ENCODE peak calls at places on chromosomes 6 and 20, in four cellular contexts. W is GM23248, N is PC-9, R is PC-3. F is an unnamed sample.

GRCh38 chr6:100704941-100705340 is 176.2 kb downstream of the ASCC3 start:
- DNase-seq in W (no peak), N (no peak), R (no peak), F (no peak)

GRCh38 chr6:14977747-14978382 is 268.0 kb upstream of the JARID2 start:
- DNase-seq in W (no peak), N (no peak), R (no peak), F (no peak)

GRCh38 chr20:32109392-32110172 is at the start of gene TM9SF4:
- DNase-seq in W (peak; percentile 95), N (peak; percentile 79), R (peak; percentile 96), F (peak; percentile 97)

GRCh38 chr20:3461911-3462677 is 8.7 kb upstream of the ATRN start:
- DNase-seq in W (no peak), N (peak; percentile 39), R (peak; percentile 27), F (no peak)

GRCh38 chr6:31356216-31356945 is 598 bp downstream of the HLA-B start:
- DNase-seq in W (peak; percentile 63), N (no peak), R (peak; percentile 9), F (peak; percentile 20)

GRCh38 chr6:119350202-119351004 is 842 bp upstream of the MAN1A1 start:
- DNase-seq in W (peak; percentile 90), N (peak; percentile 52), R (peak; percentile 44), F (peak; percentile 35)

GRCh38 chr6:41836022-41836659 is 48.6 kb downstream of the TOMM6 start:
- DNase-seq in W (no peak), N (no peak), R (no peak), F (no peak)

GRCh38 chr6:109304284-109305015 is 77.8 kb downstream of the CD164 start:
- DNase-seq in W (peak; percentile 26), N (no peak), R (no peak), F (no peak)

GRCh38 chr6:73803562-73804221 is 107.7 kb downstream of the CD109 start:
- DNase-seq in W (peak; percentile 92), N (peak; percentile 91), R (peak; percentile 82), F (peak; percentile 84)

GRCh38 chr20:31781945-31782344 is 37.2 kb upstream of the MYLK2 start:
- DNase-seq in W (no peak), N (no peak), R (no peak), F (no peak)

GRCh38 chr20:35059110-35059509 is 33.5 kb downstream of the TRPC4AP start:
- DNase-seq in W (no peak), N (no peak), R (no peak), F (no peak)

GRCh38 chr20:4966826-4967751 is 34.2 kb downstream of the SLC23A2 start:
- DNase-seq in W (no peak), N (no peak), R (no peak), F (no peak)

GRCh38 chr6:11605507-11605905 is 68.0 kb downstream of the TMEM170B start:
- DNase-seq in W (no peak), N (no peak), R (no peak), F (no peak)

GRCh38 chr6:154682633-154683125 is 50.5 kb upstream of the SCAF8 start:
- DNase-seq in W (no peak), N (no peak), R (no peak), F (no peak)

GRCh38 chr20:47883186-47883585 is 97.9 kb upstream of the SULF2 start:
- DNase-seq in W (no peak), N (no peak), R (no peak), F (no peak)

GRCh38 chr20:8997720-8998119 is 71.2 kb upstream of the PLCB4 start:
- DNase-seq in W (no peak), N (no peak), R (no peak), F (no peak)

GRCh38 chr20:2118783-2119182 is 17.2 kb downstream of the STK35 start:
- DNase-seq in W (no peak), N (peak; percentile 58), R (no peak), F (no peak)

GRCh38 chr20:40156600-40157307 is 532.3 kb downstream of the MAFB start:
- DNase-seq in W (no peak), N (no peak), R (no peak), F (no peak)

GRCh38 chr6:117677553-117678131 is 2.4 kb downstream of the NUS1 start:
- DNase-seq in W (peak; percentile 76), N (peak; percentile 62), R (peak; percentile 44), F (no peak)

GRCh38 chr20:11891081-11891826 is 26.4 kb upstream of the BTBD3 start:
- DNase-seq in W (peak; percentile 78), N (no peak), R (peak; percentile 59), F (peak; percentile 76)

GRCh38 chr6:137681445-137682009 is 185.5 kb upstream of the TNFAIP3 start:
- DNase-seq in W (no peak), N (no peak), R (no peak), F (no peak)

GRCh38 chr6:218153-219018 is 73.9 kb upstream of the DUSP22 start:
- DNase-seq in W (no peak), N (no peak), R (no peak), F (no peak)

GRCh38 chr20:18986146-18986830 is 172.7 kb downstream of the SCP2D1 start:
- DNase-seq in W (peak; percentile 57), N (no peak), R (peak; percentile 24), F (no peak)

GRCh38 chr6:113734886-113735481 is 122.2 kb upstream of the MARCKS start:
- DNase-seq in W (peak; percentile 60), N (peak; percentile 49), R (no peak), F (peak; percentile 59)

DNA sequence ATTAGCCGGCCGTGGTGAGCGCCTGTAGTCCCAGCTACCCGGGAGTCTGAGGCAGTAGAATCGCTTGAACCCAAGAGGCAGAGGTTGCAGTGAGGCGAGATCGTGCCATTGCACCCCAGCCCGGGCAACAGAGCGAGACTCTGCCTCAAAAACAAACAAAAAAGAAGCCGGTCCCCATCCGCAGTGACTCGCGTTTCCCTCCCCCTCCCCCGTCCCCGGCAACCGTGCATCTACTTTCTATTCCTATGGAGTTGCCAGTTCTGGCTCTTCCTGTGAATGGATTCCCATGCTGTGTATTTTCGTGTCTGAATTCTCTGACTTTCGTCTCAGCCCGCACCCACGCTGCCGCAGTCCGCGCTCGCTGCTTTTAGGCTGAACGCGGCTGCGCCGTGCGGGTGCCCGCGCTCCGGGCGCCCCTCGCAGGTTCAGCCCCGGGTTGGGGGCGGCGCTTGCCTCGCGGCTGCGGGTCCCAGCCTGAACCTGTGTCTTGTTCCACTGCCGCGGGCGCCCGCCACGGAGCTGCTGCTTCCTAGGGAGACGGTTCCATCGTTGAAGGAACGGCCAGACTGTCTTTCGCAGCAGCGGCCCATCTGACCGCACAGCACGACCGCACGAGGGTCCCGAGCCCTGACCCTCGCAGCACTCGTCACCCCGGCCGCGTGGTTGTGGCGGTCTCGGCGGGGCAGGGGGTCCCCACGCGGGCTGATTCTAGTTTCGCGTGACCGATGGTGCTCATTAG is 1.1 kb upstream of the MRGBP start:
- DNase-seq in W (peak; percentile 79), N (peak; percentile 50), R (peak; percentile 57), F (peak; percentile 86)
- TF ChIP-seq EZH2 in W (no peak), N (no peak), R (no peak), F (no peak)

GRCh38 chr20:57702521-57702920 is 7.3 kb downstream of the PMEPA1 start:
- DNase-seq in W (no peak), N (no peak), R (no peak), F (no peak)
- H3K27ac ChIP-seq in W (no peak overlapping the region), N (peak overlapping the region; percentile 92), R (no peak overlapping the region), F (no peak overlapping the region)

DNA sequence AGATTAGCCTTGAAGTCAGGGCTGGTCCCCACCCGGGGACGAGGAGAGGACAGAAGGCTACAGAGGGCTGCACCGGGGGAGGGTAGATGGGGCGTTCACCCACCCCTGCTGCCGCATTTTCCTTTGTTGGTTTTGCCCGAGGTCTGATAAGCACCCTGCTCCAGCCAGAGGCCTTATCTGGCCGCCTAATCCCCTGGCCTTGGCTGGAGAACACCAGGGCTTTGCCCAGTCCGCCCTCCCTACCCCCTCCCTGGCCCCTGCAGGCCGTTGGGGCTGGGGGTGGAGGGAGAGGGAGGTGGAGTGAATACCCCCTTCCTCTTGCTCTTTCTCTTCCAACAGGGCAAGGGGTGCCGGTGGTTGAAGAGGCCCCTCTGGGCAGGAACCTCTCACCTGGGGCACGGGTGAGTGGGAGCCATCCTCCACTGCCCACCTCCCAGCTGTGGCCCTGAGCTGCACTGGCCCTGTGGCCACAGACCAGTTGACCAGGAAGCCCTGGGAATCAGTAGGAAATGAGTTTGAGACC is 11.8 kb upstream of the GATA5 start:
- DNase-seq in W (no peak), N (no peak), R (no peak), F (no peak)
- TF ChIP-seq EZH2 in W (no peak), N (no peak), R (no peak), F (no peak)

GRCh38 chr6:130602151-130602770 is 224.9 kb upstream of the SMLR1 start:
- DNase-seq in W (peak; percentile 98), N (peak; percentile 70), R (peak; percentile 95), F (peak; percentile 96)

GRCh38 chr6:130600880-130601341 is 226.3 kb upstream of the SMLR1 start:
- DNase-seq in W (peak; percentile 65), N (no peak), R (peak; percentile 54), F (peak; percentile 95)

GRCh38 chr6:130603391-130603790 is 223.8 kb upstream of the SMLR1 start:
- DNase-seq in W (no peak), N (no peak), R (no peak), F (no peak)

DNA sequence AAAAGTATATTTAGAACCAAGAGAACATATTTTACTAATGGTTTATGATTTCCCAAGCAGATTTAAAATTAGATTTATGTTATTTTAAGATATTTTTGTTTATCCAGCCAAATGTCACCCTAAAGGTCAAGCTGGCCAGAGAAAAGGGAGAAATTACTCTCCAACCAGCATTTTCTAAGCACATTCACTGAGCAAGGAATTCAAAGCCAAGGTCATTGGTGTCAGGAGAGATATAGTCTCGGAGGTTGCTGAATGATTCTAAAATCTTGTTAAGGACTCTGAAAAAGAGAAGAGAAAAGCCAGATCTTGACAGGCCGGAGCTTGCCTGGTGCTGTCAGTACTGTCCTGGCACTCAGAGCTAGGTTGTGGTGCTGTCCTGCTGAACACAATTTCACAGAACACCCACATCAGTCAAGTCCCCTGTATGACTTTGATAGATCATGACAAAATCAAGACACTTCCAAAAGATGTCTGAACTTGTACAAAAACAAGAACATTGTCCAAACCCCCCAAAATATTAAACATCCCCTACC is 222.3 kb upstream of the SMLR1 start:
- DNase-seq in W (no peak), N (no peak), R (no peak), F (no peak)
- H3K27ac ChIP-seq in W (no peak overlapping the region), N (no peak overlapping the region), R (no peak overlapping the region), F (no peak overlapping the region)

GRCh38 chr6:108175176-108175591 is 9.4 kb downstream of the NR2E1 start:
- DNase-seq in W (no peak), N (no peak), R (no peak), F (no peak)

GRCh38 chr6:108176281-108177089 is 10.7 kb downstream of the NR2E1 start:
- DNase-seq in W (no peak), N (no peak), R (no peak), F (no peak)

GRCh38 chr6:108171918-108172516 is 6.2 kb downstream of the NR2E1 start:
- DNase-seq in W (no peak), N (no peak), R (no peak), F (no peak)

GRCh38 chr6:108174371-108175175 is 8.8 kb downstream of the NR2E1 start:
- DNase-seq in W (peak; percentile 48), N (no peak), R (no peak), F (no peak)

DNA sequence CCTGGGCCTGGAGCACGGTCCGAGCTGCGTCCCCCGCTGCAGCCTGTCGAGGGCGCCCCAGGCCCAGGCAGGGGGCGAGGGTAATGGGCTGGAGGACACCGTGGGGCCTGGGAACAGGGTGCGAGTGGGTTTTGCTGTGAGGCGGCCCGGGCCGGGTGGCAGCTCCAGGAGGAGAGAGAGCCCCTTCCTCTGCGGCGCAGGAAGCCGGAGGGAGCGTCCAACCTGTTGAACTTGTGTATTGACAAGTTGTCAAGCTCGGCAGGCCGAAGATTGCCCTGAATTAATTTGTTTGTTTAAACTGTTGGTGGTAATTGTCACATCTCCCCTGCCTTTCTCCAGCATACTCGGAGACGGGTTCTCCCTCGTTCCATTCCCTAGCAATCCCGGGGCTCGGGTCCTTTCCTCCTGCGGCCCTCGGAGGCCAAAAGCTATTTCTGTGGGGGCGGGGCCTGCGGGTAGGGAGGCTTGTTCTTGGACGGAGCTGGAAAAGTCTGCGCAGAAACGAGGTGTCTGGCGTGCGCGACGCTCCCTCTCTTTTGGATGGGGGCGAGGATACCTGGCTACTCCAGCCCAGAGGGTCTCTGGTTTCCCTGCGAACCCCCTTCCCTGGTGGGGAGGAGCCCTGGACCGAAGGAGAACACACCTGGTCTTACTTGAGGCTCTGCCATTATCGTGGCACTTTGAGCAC is 9.9 kb downstream of the NR2E1 start:
- DNase-seq in W (no peak), N (no peak), R (no peak), F (no peak)
- TF ChIP-seq EZH2 in W (no peak), N (no peak), R (no peak), F (peak; percentile 41)